ENCODE peak calls at places on chromosomes 6 and 20, in five cellular contexts. C, E, T, I and P are unnamed samples. For H3K9me3, the result is how much of the 10 kb centered on the place peaks cover.

GRCh38 chr6:29981211-29981812 is 39.0 kb downstream of the HLA-A start:
- DNase-seq in C (no peak), E (no peak), T (no peak), I (no peak), P (no peak)

GRCh38 chr6:34132486-34133185 is 13.3 kb downstream of the GRM4 start:
- DNase-seq in C (peak), E (no peak), T (no peak), I (peak), P (no peak)

GRCh38 chr20:47681977-47682812 is 103.1 kb downstream of the SULF2 start:
- DNase-seq in C (no peak), E (no peak), T (no peak), I (no peak), P (no peak)

GRCh38 chr20:46811328-46812084 is 83.1 kb upstream of the EYA2 start:
- DNase-seq in C (no peak), E (no peak), T (no peak), I (no peak), P (no peak)

GRCh38 chr6:4344317-4344899 is 209.0 kb upstream of the ECI2 start:
- DNase-seq in C (no peak), E (no peak), T (no peak), I (no peak), P (no peak)

GRCh38 chr6:133587841-133588240 is 301.1 kb upstream of the TCF21 start:
- DNase-seq in C (no peak), E (no peak), T (peak), I (no peak), P (no peak)

GRCh38 chr6:31336872-31337496 is 20.0 kb downstream of the HLA-B start:
- DNase-seq in C (no peak), E (no peak), T (no peak), I (no peak), P (no peak)

GRCh38 chr6:24064106-24064505 is 61.9 kb upstream of the NRSN1 start:
- DNase-seq in C (no peak), E (no peak), T (no peak), I (no peak), P (no peak)

GRCh38 chr20:32912688-32913087 is 54.0 kb downstream of the EFCAB8 start:
- DNase-seq in C (no peak), E (no peak), T (no peak), I (no peak), P (no peak)

GRCh38 chr20:36847009-36847709 is 28.8 kb upstream of the TLDC2 start:
- DNase-seq in C (no peak), E (no peak), T (peak), I (no peak), P (no peak)

GRCh38 chr6:16243055-16243454 is 4.7 kb downstream of the GMPR start:
- DNase-seq in C (no peak), E (peak), T (peak), I (no peak), P (no peak)

GRCh38 chr6:169629256-169629655 is 72.6 kb downstream of the WDR27 start:
- DNase-seq in C (no peak), E (no peak), T (no peak), I (no peak), P (no peak)

GRCh38 chr6:75368151-75368779 is 83.7 kb upstream of the TMEM30A start:
- DNase-seq in C (peak), E (peak), T (no peak), I (no peak), P (no peak)

GRCh38 chr6:33124947-33125346 is 49.2 kb downstream of the HLA-DPB1 start:
- DNase-seq in C (no peak), E (no peak), T (no peak), I (no peak), P (no peak)

GRCh38 chr6:87902383-87902782 is 145.3 kb upstream of the SPACA1 start:
- DNase-seq in C (no peak), E (no peak), T (no peak), I (no peak), P (no peak)

GRCh38 chr6:43923376-43924221 is 153.6 kb downstream of the VEGFA start:
- DNase-seq in C (no peak), E (peak), T (no peak), I (no peak), P (no peak)

GRCh38 chr20:61986762-61987321 is 78.8 kb downstream of the TAF4 start:
- DNase-seq in C (no peak), E (no peak), T (no peak), I (no peak), P (no peak)

GRCh38 chr20:19885981-19886665 is 128.1 kb downstream of the RIN2 start:
- DNase-seq in C (peak), E (peak), T (no peak), I (no peak), P (no peak)

GRCh38 chr6:10763006-10763405 is 15.4 kb downstream of the TMEM14B start:
- DNase-seq in C (no peak), E (no peak), T (peak), I (no peak), P (no peak)

DNA sequence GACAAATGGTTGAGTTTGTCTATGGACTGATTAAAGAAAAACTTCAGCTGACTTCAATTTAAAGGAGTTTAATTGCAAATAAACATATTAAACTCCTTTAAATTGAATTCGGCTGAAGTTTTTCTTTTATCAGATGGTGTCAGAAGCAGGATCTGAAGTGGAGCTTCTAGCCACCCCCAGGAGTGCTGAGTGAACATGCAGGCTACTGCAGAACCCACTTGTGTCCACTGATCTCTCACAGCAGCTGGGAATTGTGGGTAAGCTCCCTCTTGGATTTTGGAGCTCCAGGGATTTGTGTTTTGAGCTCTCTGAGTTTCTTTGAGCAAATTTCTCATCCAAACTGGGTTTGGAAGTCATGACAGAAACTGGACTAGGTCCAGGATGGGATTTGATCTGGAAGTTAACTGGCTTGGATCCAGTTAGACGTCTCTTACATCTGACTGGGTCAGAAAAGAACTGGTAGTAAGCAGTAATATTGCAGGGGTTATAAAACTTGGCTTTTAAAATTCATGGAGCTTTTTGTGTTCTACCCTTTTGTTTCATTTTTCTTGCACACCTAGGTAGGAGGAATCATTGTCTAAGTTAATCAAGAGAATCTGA is 95.8 kb upstream of the UST start:
- DNase-seq in C (no peak), E (no peak), T (no peak), I (no peak), P (no peak)
- H3K9me3 ChIP-seq in C (under half), E (under half), T (under half), I (under half), P (under half)

GRCh38 chr20:29300579-29301551 is 1956.6 kb upstream of the DEFB115 start:
- DNase-seq in C (no peak), E (no peak), T (no peak), I (no peak), P (no peak)
- H3K9me3 ChIP-seq in C (under half), E (under half), T (half or more), I (under half), P (under half)

GRCh38 chr6:141261672-141262060 is 871.1 kb upstream of the GJE1 start:
- DNase-seq in C (no peak), E (no peak), T (no peak), I (no peak), P (no peak)
- H3K9me3 ChIP-seq in C (under half), E (under half), T (under half), I (under half), P (under half)

GRCh38 chr20:15396026-15396425 is 1058.6 kb upstream of the FLRT3 start:
- DNase-seq in C (no peak), E (no peak), T (no peak), I (no peak), P (no peak)
- H3K9me3 ChIP-seq in C (under half), E (under half), T (under half), I (under half), P (under half)

GRCh38 chr20:1964061-1964460 is 29.8 kb downstream of the PDYN start:
- DNase-seq in C (no peak), E (no peak), T (no peak), I (no peak), P (no peak)
- H3K9me3 ChIP-seq in C (under half), E (under half), T (under half), I (under half), P (under half)

DNA sequence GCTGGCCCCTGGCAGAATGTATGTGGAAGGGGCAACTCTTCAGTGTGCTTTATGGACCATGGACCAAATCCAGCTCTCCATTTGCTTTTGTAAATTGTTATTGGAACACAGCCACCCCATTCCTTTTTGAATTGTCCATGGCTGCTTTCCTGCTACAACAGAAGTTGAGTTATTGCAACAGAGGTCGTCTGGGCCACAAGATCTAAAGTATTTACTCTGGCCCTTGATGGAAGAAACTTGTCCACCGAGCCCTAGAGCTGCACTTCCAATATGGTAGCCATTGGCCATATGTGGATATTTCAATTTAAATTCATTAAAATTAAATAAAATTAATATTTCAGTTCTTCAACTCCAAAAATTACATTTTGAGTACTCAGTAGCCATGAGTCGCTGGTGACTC is 543.5 kb downstream of the PTPRT start:
- DNase-seq in C (no peak), E (no peak), T (no peak), I (no peak), P (no peak)
- H3K9me3 ChIP-seq in C (under half), E (under half), T (under half), I (under half), P (under half)